ENCODE peak calls at places on chromosome 19, in five cellular contexts. R is HepG2, C is H1, V is GM12878, Z is K562. U is an unnamed sample.

GRCh38 chr19:45098521-45099464 is 5.8 kb downstream of the PPP1R37 start:
- DNase-seq in R (peak), C (no peak), V (no peak), Z (no peak), U (no peak)

GRCh38 chr19:36635342-36635741 is 30.2 kb downstream of the ZNF382 start:
- DNase-seq in R (no peak), C (no peak), V (no peak), Z (no peak), U (no peak)

GRCh38 chr19:14203258-14203657 is 2.7 kb downstream of the ADGRL1 start:
- DNase-seq in R (no peak), C (no peak), V (no peak), Z (no peak), U (no peak)

GRCh38 chr19:5494780-5495179 is 39.6 kb downstream of the ZNRF4 start:
- DNase-seq in R (no peak), C (no peak), V (no peak), Z (no peak), U (no peak)

GRCh38 chr19:1312732-1313694 is 27.3 kb downstream of the EFNA2 start:
- DNase-seq in R (no peak), C (no peak), V (no peak), Z (no peak), U (no peak)

GRCh38 chr19:33564836-33565338 is 43.3 kb upstream of the PEPD start:
- DNase-seq in R (no peak), C (no peak), V (no peak), Z (no peak), U (no peak)

GRCh38 chr19:1425102-1425842 is 12.9 kb upstream of the RPS15 start:
- DNase-seq in R (no peak), C (no peak), V (no peak), Z (no peak), U (no peak)

GRCh38 chr19:42246143-42246868 is 3.9 kb upstream of the GSK3A start:
- DNase-seq in R (no peak), C (no peak), V (no peak), Z (peak), U (peak)

GRCh38 chr19:28871099-28871725 is 341.7 kb downstream of the UQCRFS1 start:
- DNase-seq in R (no peak), C (no peak), V (no peak), Z (no peak), U (no peak)

GRCh38 chr19:1252221-1252817 is 3.9 kb downstream of the MIDN start:
- DNase-seq in R (no peak), C (no peak), V (no peak), Z (no peak), U (peak)

GRCh38 chr19:42277821-42278809 is 9.1 kb downstream of the CIC start:
- DNase-seq in R (no peak), C (no peak), V (no peak), Z (no peak), U (peak)

GRCh38 chr19:52170863-52171320 is 529 bp downstream of the ZNF836 start:
- DNase-seq in R (no peak), C (no peak), V (no peak), Z (no peak), U (peak)

DNA sequence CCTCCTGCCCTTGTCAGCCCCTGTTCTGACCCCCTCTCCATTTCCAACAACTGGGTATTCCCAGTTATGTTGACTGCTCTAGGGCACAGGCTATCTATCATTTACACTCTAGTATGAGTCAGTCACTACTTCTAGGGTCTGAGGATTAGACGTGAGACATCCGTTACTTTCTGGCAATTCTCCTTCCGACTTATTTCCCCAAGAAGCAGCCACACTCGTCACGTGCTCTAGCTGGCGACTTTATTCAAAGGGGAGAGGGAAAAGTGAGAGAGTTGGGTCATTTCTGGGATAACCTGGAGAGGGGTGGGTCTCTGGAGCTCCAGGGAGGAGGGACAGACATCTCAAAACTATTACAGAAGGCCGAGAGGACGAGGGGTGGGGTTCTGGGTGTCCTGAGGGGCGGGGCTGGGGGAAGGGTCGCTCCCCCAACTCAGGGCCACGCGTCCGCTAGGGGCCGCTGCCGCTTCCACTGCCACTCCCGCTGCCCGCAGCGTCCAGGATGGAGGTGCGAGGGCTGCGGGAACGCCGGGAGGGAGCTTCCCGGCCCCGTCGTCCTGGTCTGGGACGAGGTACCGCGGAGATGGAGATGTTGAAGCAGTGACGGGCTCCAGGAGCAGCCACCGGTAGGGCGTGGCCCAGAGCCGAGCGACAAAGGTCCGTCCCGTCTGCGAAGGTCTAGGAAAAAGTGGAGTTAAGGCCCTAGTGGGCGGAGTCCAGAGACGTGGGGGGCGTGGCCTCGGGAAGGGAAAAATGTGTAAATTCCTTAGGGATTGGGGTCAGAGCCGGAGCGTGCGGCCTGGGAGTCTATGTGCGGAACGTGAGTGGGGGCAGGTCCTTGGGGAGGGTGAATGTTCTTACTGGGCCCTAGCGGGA is 8.9 kb downstream of the RTBDN start:
- DNase-seq in R (no peak), C (no peak), V (no peak), Z (peak), U (peak)
- TF ChIP-seq SIN3A in R (no peak), C (no peak), V (no peak), Z (no peak), U (no peak)

DNA sequence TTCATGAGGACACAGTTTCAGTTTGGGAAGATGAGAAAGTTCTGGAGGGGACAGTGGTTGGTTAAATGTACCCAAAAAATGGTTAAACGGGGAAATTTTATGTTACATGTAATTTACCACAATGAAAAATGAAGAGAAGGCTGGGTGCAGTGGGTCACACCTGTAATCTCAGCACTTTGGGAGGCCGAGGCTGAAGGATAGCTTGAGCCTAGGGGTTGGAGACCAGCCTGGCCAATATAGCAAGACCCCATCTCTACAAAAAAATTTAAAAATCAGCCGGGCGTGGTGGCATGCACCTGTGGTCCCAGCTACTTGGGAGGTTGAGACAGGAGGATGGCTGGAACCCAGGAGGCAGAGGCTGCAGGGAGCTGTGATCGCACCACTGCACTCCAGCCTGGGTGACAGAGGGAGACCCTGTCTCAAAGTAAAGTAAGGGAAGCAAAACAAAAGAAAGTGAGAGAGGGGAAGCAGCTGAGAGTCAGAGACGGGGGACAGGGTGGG is 17.2 kb downstream of the GNG7 start:
- DNase-seq in R (no peak), C (no peak), V (no peak), Z (no peak), U (no peak)
- H3K27ac ChIP-seq in R (peak), C (no peak), V (no peak), Z (no peak), U (no peak)

GRCh38 chr19:7088999-7089398 is 19.5 kb downstream of the ZNF557 start:
- DNase-seq in R (no peak), C (no peak), V (no peak), Z (no peak), U (no peak)
- TF ChIP-seq GABPA in R (no peak), C (no peak), V (no peak), Z (no peak), U (no peak)

GRCh38 chr19:46904114-46905060 is 43.6 kb downstream of the ARHGAP35 start:
- DNase-seq in R (no peak), C (no peak), V (no peak), Z (no peak), U (peak)
- TF ChIP-seq SIN3A in R (no peak), C (no peak), V (no peak), Z (no peak), U (no peak)

GRCh38 chr19:18044825-18045304 is 36.9 kb downstream of the ARRDC2 start:
- DNase-seq in R (no peak), C (no peak), V (peak), Z (peak), U (no peak)
- H3K27ac ChIP-seq in R (no peak), C (no peak), V (no peak), Z (peak), U (no peak)

GRCh38 chr19:29872224-29872731 is 60.5 kb downstream of the CCNE1 start:
- DNase-seq in R (no peak), C (no peak), V (no peak), Z (peak), U (peak)
- TF ChIP-seq GABPA in R (no peak), C (no peak), V (no peak), Z (no peak), U (no peak)

GRCh38 chr19:55927991-55928390 is 4.1 kb downstream of the NLRP13 start:
- DNase-seq in R (no peak), C (no peak), V (no peak), Z (no peak), U (no peak)

GRCh38 chr19:55935206-55935605 is 3.1 kb upstream of the NLRP13 start:
- DNase-seq in R (no peak), C (no peak), V (no peak), Z (no peak), U (no peak)

GRCh38 chr19:55930996-55931515 is 1.1 kb downstream of the NLRP13 start:
- DNase-seq in R (no peak), C (no peak), V (peak), Z (no peak), U (no peak)

DNA sequence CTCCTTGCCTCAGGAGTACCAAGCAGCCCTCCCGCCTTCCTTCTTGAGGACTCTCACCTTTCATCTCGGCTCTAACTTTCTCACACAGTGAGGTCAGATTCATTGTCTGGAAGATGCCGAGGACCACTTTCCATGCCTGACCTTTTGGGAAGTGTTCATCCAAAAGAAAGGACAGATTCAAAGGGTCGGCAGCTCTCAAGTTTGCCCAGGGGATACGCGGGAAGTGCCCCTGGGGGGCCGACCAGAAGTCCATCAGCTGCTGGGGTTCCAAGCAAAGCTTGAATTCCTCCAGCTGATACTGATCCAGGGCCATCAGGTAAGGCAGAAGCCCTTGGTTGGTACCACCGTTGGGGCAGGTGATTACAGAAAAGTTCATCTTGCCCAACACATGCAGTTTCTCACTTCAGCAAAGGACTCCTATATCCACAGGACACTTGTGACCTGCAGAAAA is at the start of gene NLRP13:
- DNase-seq in R (no peak), C (no peak), V (no peak), Z (no peak), U (no peak)
- TF ChIP-seq SIN3A in R (no peak), C (no peak), V (no peak), Z (no peak), U (no peak)

U was measured in SK-N-SH.